ENCODE peak calls at places on chromosomes 12 and 14, in four cellular contexts. One of them, this sample, is unnamed. For H3K4me1, the result is how much of the 10 kb centered on the place peaks cover.

GRCh38 chr14:30779210-30779609 is 95.1 kb upstream of the COCH start:
- DNase-seq in K562: no peak
- DNase-seq in A549: peak
- DNase-seq in HepG2: no peak
- DNase-seq in this sample: no peak

GRCh38 chr12:124301084-124301654 is 6.3 kb downstream of the RFLNA start:
- DNase-seq in A549: no peak
- DNase-seq in K562: no peak
- DNase-seq in HepG2: no peak
- DNase-seq in this sample: no peak

GRCh38 chr14:24235804-24236688 is 3.3 kb downstream of the GMPR2 start:
- DNase-seq in HepG2: no peak
- DNase-seq in K562: no peak
- DNase-seq in A549: no peak
- DNase-seq in this sample: no peak

GRCh38 chr14:68961781-68962584 is 17.1 kb downstream of the ACTN1 start:
- DNase-seq in HepG2: no peak
- DNase-seq in K562: no peak
- DNase-seq in A549: peak
- DNase-seq in this sample: peak

GRCh38 chr14:21041676-21042433 is at the start of gene RNASE7:
- DNase-seq in HepG2: no peak
- DNase-seq in K562: no peak
- DNase-seq in A549: no peak
- DNase-seq in this sample: no peak

GRCh38 chr12:1474567-1475153 is 119.7 kb downstream of the FBXL14 start:
- DNase-seq in K562: no peak
- DNase-seq in A549: no peak
- DNase-seq in HepG2: no peak
- DNase-seq in this sample: peak

GRCh38 chr14:24378327-24378726 is 10.3 kb downstream of the NFATC4 start:
- DNase-seq in A549: no peak
- DNase-seq in K562: peak
- DNase-seq in HepG2: no peak
- DNase-seq in this sample: no peak

GRCh38 chr12:121190523-121191031 is 19.4 kb upstream of the P2RX4 start:
- DNase-seq in A549: no peak
- DNase-seq in K562: no peak
- DNase-seq in HepG2: no peak
- DNase-seq in this sample: no peak

GRCh38 chr12:14239935-14240872 is 125.3 kb upstream of the ATF7IP start:
- DNase-seq in K562: no peak
- DNase-seq in HepG2: no peak
- DNase-seq in A549: no peak
- DNase-seq in this sample: peak

GRCh38 chr12:56206373-56207166 is 15.2 kb downstream of the RNF41 start:
- DNase-seq in K562: peak
- DNase-seq in HepG2: peak
- DNase-seq in A549: peak
- DNase-seq in this sample: peak

GRCh38 chr12:70418101-70418500 is 52.0 kb downstream of the KCNMB4 start:
- DNase-seq in A549: no peak
- DNase-seq in K562: no peak
- DNase-seq in HepG2: no peak
- DNase-seq in this sample: no peak

GRCh38 chr14:35385042-35385839 is 19.3 kb downstream of the NFKBIA start:
- DNase-seq in K562: peak
- DNase-seq in A549: peak
- DNase-seq in HepG2: peak
- DNase-seq in this sample: no peak

GRCh38 chr12:47867496-47867941 is 37.3 kb downstream of the VDR start:
- DNase-seq in K562: peak
- DNase-seq in HepG2: no peak
- DNase-seq in A549: peak
- DNase-seq in this sample: no peak

GRCh38 chr14:36659822-36660735 is 1.6 kb upstream of the PAX9 start:
- DNase-seq in A549: no peak
- DNase-seq in HepG2: no peak
- DNase-seq in K562: no peak
- DNase-seq in this sample: no peak

GRCh38 chr12:62562892-62563291 is 96.3 kb downstream of the MON2 start:
- DNase-seq in HepG2: no peak
- DNase-seq in K562: no peak
- DNase-seq in A549: no peak
- DNase-seq in this sample: no peak

GRCh38 chr14:92785601-92786426 is 8.3 kb upstream of the GOLGA5 start:
- DNase-seq in K562: peak
- DNase-seq in A549: peak
- DNase-seq in HepG2: no peak
- DNase-seq in this sample: no peak

GRCh38 chr14:35229495-35230089 is 62.6 kb upstream of the PSMA6 start:
- DNase-seq in A549: no peak
- DNase-seq in K562: peak
- DNase-seq in HepG2: peak
- DNase-seq in this sample: no peak

GRCh38 chr14:97021571-97022171 is 224.5 kb downstream of the VRK1 start:
- DNase-seq in HepG2: no peak
- DNase-seq in K562: peak
- DNase-seq in A549: peak
- DNase-seq in this sample: no peak

GRCh38 chr12:71948390-71948789 is 9.7 kb downstream of the TPH2 start:
- DNase-seq in HepG2: no peak
- DNase-seq in K562: no peak
- DNase-seq in A549: no peak
- DNase-seq in this sample: no peak

DNA sequence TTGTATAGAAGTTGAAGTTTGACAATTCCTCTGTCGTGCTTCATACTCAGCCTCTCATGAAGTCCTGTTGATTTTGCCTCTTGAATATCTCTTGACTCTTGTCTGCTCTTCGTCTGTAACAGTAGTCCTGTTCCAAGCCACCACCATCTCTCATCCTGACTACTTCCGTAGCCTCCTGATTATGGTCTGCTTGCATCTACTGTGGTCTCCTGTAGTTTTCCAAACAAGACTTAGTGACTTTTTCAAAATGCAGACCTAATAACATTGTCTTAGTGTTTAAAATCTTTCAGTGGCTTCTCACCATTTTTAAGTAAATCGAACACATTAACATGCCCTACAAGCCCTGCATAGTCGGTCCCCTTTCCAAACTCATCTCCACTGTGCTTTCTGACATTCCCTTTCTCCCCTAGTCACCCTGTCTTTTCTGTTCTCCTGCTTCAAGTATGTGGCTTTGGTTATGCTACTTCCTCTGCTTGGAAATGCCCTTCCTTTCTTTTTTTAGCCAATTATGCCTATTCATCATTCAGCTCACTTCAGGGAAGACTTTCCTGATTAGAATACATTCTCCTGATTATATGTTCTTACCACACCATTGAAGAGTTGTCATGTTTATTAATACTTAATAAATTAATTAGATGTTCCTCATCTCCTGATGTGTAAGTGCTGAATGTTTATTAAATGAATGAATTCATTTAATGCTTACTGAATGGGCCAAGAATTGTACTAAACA is 2.0 kb downstream of the SCYL2 start:
- DNase-seq in HepG2: no peak
- DNase-seq in K562: no peak
- DNase-seq in A549: no peak
- DNase-seq in this sample: no peak
- H3K4me1 ChIP-seq in HepG2: under half
- H3K4me1 ChIP-seq in K562: under half
- H3K4me1 ChIP-seq in A549: under half
- H3K4me1 ChIP-seq in this sample: under half

GRCh38 chr12:113196582-113196981 is 11.1 kb downstream of the RITA1 start:
- DNase-seq in K562: no peak
- DNase-seq in A549: no peak
- DNase-seq in HepG2: no peak
- DNase-seq in this sample: no peak

GRCh38 chr12:113195598-113195997 is 10.1 kb downstream of the RITA1 start:
- DNase-seq in A549: no peak
- DNase-seq in K562: no peak
- DNase-seq in HepG2: no peak
- DNase-seq in this sample: no peak

GRCh38 chr12:113197518-113198077 is 12.1 kb downstream of the RITA1 start:
- DNase-seq in A549: no peak
- DNase-seq in K562: no peak
- DNase-seq in HepG2: no peak
- DNase-seq in this sample: no peak

GRCh38 chr12:113196996-113197395 is 11.5 kb downstream of the RITA1 start:
- DNase-seq in K562: peak
- DNase-seq in A549: peak
- DNase-seq in HepG2: peak
- DNase-seq in this sample: peak

DNA sequence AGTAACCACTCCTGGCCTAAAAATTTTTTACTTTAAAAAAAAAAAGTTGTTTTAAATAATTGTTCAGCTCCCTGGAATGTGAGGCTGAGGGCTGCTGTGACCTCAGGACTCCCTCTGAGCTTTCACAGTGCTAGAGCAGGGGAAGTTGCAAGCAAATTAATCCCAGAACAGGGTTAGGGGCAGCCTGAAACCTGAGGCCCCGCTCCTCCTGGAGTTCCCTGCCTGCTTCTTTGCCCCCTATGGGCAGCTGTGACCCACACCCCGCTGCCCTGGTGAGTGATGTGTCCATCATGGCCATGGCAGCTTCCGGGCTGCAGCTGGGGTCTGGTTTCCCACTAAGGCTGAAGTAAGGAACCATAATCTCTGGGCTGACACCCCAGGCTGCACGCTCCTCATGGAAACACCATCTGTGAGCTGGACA is 9.5 kb downstream of the RITA1 start:
- DNase-seq in HepG2: no peak
- DNase-seq in A549: no peak
- DNase-seq in K562: no peak
- DNase-seq in this sample: no peak
- TF ChIP-seq PHF8 in HepG2: no peak
- TF ChIP-seq PHF8 in A549: no peak
- TF ChIP-seq PHF8 in K562: no peak
- TF ChIP-seq PHF8 in this sample: no peak

GRCh38 chr14:103401223-103402214 is 16.3 kb downstream of the MARK3 start:
- DNase-seq in HepG2: no peak
- DNase-seq in A549: no peak
- DNase-seq in K562: no peak
- DNase-seq in this sample: no peak

GRCh38 chr14:103400537-103400936 is 15.3 kb downstream of the MARK3 start:
- DNase-seq in HepG2: no peak
- DNase-seq in A549: no peak
- DNase-seq in K562: no peak
- DNase-seq in this sample: no peak

GRCh38 chr14:103396463-103396862 is 11.2 kb downstream of the MARK3 start:
- DNase-seq in K562: no peak
- DNase-seq in A549: no peak
- DNase-seq in HepG2: no peak
- DNase-seq in this sample: no peak

GRCh38 chr14:103395245-103395644 is 10.0 kb downstream of the MARK3 start:
- DNase-seq in HepG2: no peak
- DNase-seq in A549: no peak
- DNase-seq in K562: no peak
- DNase-seq in this sample: no peak

DNA sequence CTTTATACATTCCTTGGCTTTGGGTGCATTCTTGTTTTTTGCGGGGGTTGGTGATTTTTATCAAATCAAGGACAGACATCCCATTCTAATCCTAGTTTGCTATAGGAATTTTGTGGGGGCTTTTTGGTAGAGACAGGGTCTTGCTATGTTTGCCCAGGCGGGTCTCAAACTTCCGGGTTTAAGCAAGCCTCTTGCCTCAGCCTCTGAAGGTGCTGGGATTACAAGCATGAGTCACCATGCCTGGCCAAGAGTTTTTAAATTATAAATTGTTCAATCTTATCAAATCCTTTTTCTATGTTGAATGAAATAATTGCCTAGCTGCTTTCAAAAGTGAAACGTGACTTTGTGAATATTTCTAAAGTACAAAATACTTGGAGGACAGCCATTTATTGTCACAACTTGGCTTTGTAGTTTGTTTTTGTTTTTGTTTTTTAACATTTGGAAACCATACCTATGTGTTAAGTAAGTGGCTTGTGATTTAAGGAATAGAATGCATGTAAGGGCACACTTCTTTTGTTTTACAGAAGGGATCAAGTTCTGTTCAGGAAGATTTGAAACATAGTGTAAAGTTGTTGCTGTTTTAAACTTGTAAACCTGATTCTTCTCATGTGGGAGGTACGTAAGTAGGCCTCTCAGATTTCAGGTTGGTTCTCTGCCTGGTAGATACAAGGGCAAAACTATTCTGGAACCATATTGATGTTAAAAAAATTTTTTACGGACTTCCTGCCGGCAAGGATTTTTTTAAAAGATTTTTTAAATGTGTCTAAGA is 13.4 kb downstream of the MARK3 start:
- DNase-seq in K562: no peak
- DNase-seq in A549: peak
- DNase-seq in HepG2: no peak
- DNase-seq in this sample: no peak
- H3K4me1 ChIP-seq in K562: under half
- H3K4me1 ChIP-seq in A549: half or more
- H3K4me1 ChIP-seq in HepG2: under half
- H3K4me1 ChIP-seq in this sample: under half

GRCh38 chr12:88756153-88756552 is 175.9 kb upstream of the KITLG start:
- DNase-seq in A549: no peak
- DNase-seq in HepG2: no peak
- DNase-seq in K562: no peak
- DNase-seq in this sample: no peak
- TF ChIP-seq PHF8 in A549: no peak
- TF ChIP-seq PHF8 in HepG2: no peak
- TF ChIP-seq PHF8 in K562: no peak
- TF ChIP-seq PHF8 in this sample: no peak

DNA sequence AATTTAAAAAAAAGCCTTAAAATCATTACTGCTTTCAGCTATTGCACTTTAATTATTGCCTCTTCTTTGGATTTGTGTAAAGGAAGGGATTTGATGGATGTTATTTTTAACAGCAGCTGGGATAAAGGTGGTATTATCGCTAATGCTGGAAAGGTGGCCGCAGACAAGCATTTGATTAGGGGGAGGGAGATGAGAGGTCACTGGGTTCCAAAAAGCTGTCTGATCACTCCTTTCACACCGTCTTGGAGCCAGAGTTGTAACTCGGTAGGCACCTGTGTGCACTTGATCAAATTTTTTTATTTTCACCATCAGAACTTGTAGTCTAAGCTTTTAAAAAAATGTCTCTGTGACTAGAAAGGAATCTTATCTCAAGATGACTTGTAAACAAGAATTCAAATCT is 99.8 kb downstream of the AKAP6 start:
- DNase-seq in HepG2: no peak
- DNase-seq in A549: no peak
- DNase-seq in K562: no peak
- DNase-seq in this sample: no peak
- H3K4me1 ChIP-seq in HepG2: under half
- H3K4me1 ChIP-seq in A549: under half
- H3K4me1 ChIP-seq in K562: under half
- H3K4me1 ChIP-seq in this sample: under half

This sample was measured in H1.